ENCODE peak calls at places on chromosomes 16 and 17, in five cellular contexts. G is activated naive CD4-positive, alpha-beta T cell; U is activated naive CD8-positive, alpha-beta T cell treated with anti-CD3 and anti-CD28 coated beads, Interleukin-2, amount 50 U/mL, for 16 hours; J is AG08396; A is Kasumi-1. X is an unnamed sample.

GRCh38 chr16:12303649-12304048 is 327.1 kb downstream of the SNX29 start:
- DNase-seq in G (no peak), U (no peak), J (no peak), A (no peak), X (no peak)

GRCh38 chr16:74199066-74199841 is 97.4 kb upstream of the PSMD7 start:
- DNase-seq in G (no peak), U (no peak), J (no peak), A (no peak), X (no peak)

GRCh38 chr17:32909787-32910369 is 18.1 kb upstream of the TMEM98 start:
- DNase-seq in G (no peak), U (no peak), J (peak; percentile 79), A (peak; percentile 51), X (peak; percentile 26)

GRCh38 chr17:28864991-28865849 is 10.4 kb downstream of the ERAL1 start:
- DNase-seq in G (no peak), U (no peak), J (no peak), A (no peak), X (no peak)

GRCh38 chr16:58634265-58634802 is 4.7 kb upstream of the CNOT1 start:
- DNase-seq in G (no peak), U (no peak), J (no peak), A (no peak), X (no peak)

GRCh38 chr17:72297326-72298115 is 176.7 kb downstream of the SOX9 start:
- DNase-seq in G (no peak), U (no peak), J (peak; percentile 43), A (no peak), X (peak; percentile 57)

GRCh38 chr16:66427871-66428681 is 981 bp downstream of the BEAN1 start:
- DNase-seq in G (no peak), U (no peak), J (no peak), A (no peak), X (no peak)

GRCh38 chr16:79612207-79612606 is 11.7 kb upstream of the MAF start:
- DNase-seq in G (no peak), U (no peak), J (no peak), A (no peak), X (no peak)

GRCh38 chr16:9049241-9049640 is 42.2 kb upstream of the HAPSTR1 start:
- DNase-seq in G (no peak), U (no peak), J (peak; percentile 44), A (no peak), X (no peak)

GRCh38 chr17:2174471-2175293 is 119.8 kb downstream of the HIC1 start:
- DNase-seq in G (no peak), U (no peak), J (peak; percentile 71), A (no peak), X (no peak)

GRCh38 chr16:50560903-50561863 is 13.0 kb downstream of the NKD1 start:
- DNase-seq in G (no peak), U (no peak), J (no peak), A (no peak), X (no peak)

GRCh38 chr17:38584350-38584925 is 21.3 kb downstream of the SRCIN1 start:
- DNase-seq in G (peak; percentile 42), U (no peak), J (peak; percentile 87), A (peak; percentile 47), X (peak; percentile 86)

X was measured in H54.